ENCODE peak calls at places on chromosomes 6 and 20, in nine cellular contexts. E is IMR-90, T is mesendoderm, A is HCT116, X is HepG2, H is fibroblast of lung, S is GM23248, I is neuronal stem cell, L is H9. G is an unnamed sample.

GRCh38 chr6:20706293-20707165 is 172.3 kb downstream of the CDKAL1 start:
- DNase-seq in A (peak), S (peak), T (no peak), H (peak), E (peak), I (no peak), L (no peak), X (no peak), G (no peak)

GRCh38 chr6:15499591-15499990 is 163.2 kb downstream of the DTNBP1 start:
- DNase-seq in I (no peak), S (no peak), A (no peak), E (no peak), X (no peak), L (no peak), H (no peak), T (no peak), G (no peak)

GRCh38 chr6:26502169-26502568 is 2.1 kb downstream of the BTN1A1 start:
- DNase-seq in E (no peak), S (no peak), T (peak), L (no peak), H (no peak), I (no peak), X (peak), A (no peak), G (no peak)

GRCh38 chr6:139801571-139802321 is 427.3 kb upstream of the CITED2 start:
- DNase-seq in E (peak), H (peak), X (no peak), L (no peak), T (peak), S (peak), A (no peak), I (no peak), G (peak)

GRCh38 chr6:13709698-13710551 is 1.7 kb downstream of the RANBP9 start:
- DNase-seq in I (no peak), L (no peak), E (peak), H (peak), T (peak), A (no peak), X (peak), S (peak), G (peak)

GRCh38 chr20:44618318-44618731 is 33.2 kb downstream of the ADA start:
- DNase-seq in T (no peak), S (no peak), I (no peak), X (no peak), E (no peak), L (no peak), A (no peak), H (no peak), G (no peak)

GRCh38 chr6:109441069-109441816 is 719 bp downstream of the SMPD2 start:
- DNase-seq in L (peak), X (peak), H (peak), A (no peak), S (peak), I (peak), E (peak), T (peak), G (peak)

GRCh38 chr20:63737690-63737939 is 1.2 kb downstream of the LIME1 start:
- DNase-seq in S (no peak), L (no peak), H (no peak), A (no peak), I (no peak), T (no peak), X (peak), E (no peak), G (peak)

GRCh38 chr20:5996765-5997164 is 46.3 kb downstream of the MCM8 start:
- DNase-seq in A (no peak), H (no peak), L (no peak), I (no peak), T (peak), X (no peak), S (no peak), E (no peak), G (peak)

GRCh38 chr6:15953152-15953880 is 175.6 kb upstream of the MYLIP start:
- DNase-seq in E (no peak), L (no peak), T (peak), A (no peak), X (no peak), S (peak), H (no peak), I (no peak), G (peak)

GRCh38 chr6:121157913-121158312 is 176.4 kb downstream of the TBC1D32 start:
- DNase-seq in T (no peak), X (no peak), I (no peak), E (peak), A (no peak), L (no peak), S (peak), H (peak), G (no peak)

GRCh38 chr6:22036267-22036666 is 260.6 kb downstream of the PRL start:
- DNase-seq in H (peak), E (peak), S (no peak), L (peak), I (peak), T (peak), A (peak), X (peak), G (peak)

GRCh38 chr20:34529742-34530141 is 13.5 kb downstream of the DYNLRB1 start:
- DNase-seq in I (no peak), H (no peak), A (no peak), T (no peak), X (no peak), L (no peak), E (no peak), S (no peak), G (no peak)

GRCh38 chr20:63592661-63593060 is 18.6 kb upstream of the HELZ2 start:
- DNase-seq in T (no peak), E (no peak), L (no peak), I (no peak), S (no peak), A (no peak), H (no peak), X (no peak), G (no peak)

GRCh38 chr20:41340327-41341055 is at the start of gene LPIN3:
- DNase-seq in X (peak), I (peak), S (peak), L (peak), E (peak), T (peak), A (peak), H (peak), G (peak)

GRCh38 chr6:33661118-33661838 is 40.2 kb downstream of the ITPR3 start:
- DNase-seq in S (no peak), A (no peak), T (no peak), X (no peak), H (no peak), I (no peak), L (no peak), E (no peak), G (no peak)

GRCh38 chr20:21182832-21183563 is 57.1 kb downstream of the KIZ start:
- DNase-seq in T (no peak), A (no peak), X (no peak), I (no peak), H (peak), E (peak), S (peak), L (no peak), G (no peak)

GRCh38 chr6:155595264-155595663 is 139.6 kb upstream of the NOX3 start:
- DNase-seq in I (no peak), S (no peak), X (no peak), E (no peak), A (no peak), T (peak), L (no peak), H (no peak), G (no peak)

GRCh38 chr6:28751514-28751913 is 172.3 kb downstream of the TRIM27 start:
- DNase-seq in I (no peak), S (no peak), X (no peak), H (no peak), A (no peak), L (no peak), T (no peak), E (no peak), G (no peak)

GRCh38 chr20:18388860-18389259 is 78.0 kb downstream of the DZANK1 start:
- DNase-seq in E (peak), A (peak), L (no peak), X (peak), T (no peak), H (peak), S (peak), I (no peak), G (no peak)

GRCh38 chr6:145892026-145892425 is 72.1 kb downstream of the SHPRH start:
- DNase-seq in E (no peak), L (no peak), S (no peak), X (no peak), T (no peak), H (no peak), A (no peak), I (no peak), G (no peak)

GRCh38 chr20:59741073-59741472 is 136.7 kb downstream of the PHACTR3 start:
- DNase-seq in X (no peak), I (no peak), L (no peak), A (no peak), H (no peak), T (no peak), E (no peak), S (no peak), G (no peak)

GRCh38 chr20:14997791-14998190 is 660.4 kb upstream of the FLRT3 start:
- DNase-seq in I (no peak), X (no peak), L (no peak), E (no peak), A (no peak), S (peak), H (peak), T (peak), G (no peak)

GRCh38 chr6:34791164-34791841 is 580 bp upstream of the BLTP3A start:
- DNase-seq in X (peak), T (peak), L (peak), E (peak), I (peak), A (peak), S (peak), H (peak), G (peak)

GRCh38 chr20:50478162-50479036 is 31.8 kb upstream of the PTPN1 start:
- DNase-seq in T (peak), L (peak), I (peak), H (peak), X (peak), A (peak), E (peak), S (peak), G (peak)

GRCh38 chr6:138240476-138241245 is 22.4 kb upstream of the PBOV1 start:
- DNase-seq in S (no peak), H (peak), E (no peak), L (no peak), A (no peak), X (no peak), I (no peak), T (peak), G (no peak)

GRCh38 chr20:3786126-3786484 is 435 bp downstream of the CENPB start:
- DNase-seq in X (no peak), S (peak), A (no peak), H (peak), L (no peak), I (no peak), T (peak), E (peak), G (peak)

GRCh38 chr6:84243240-84243639 is 15.8 kb upstream of the CEP162 start:
- DNase-seq in T (no peak), A (no peak), L (no peak), S (peak), E (no peak), H (no peak), X (peak), I (no peak), G (no peak)

GRCh38 chr20:45104786-45105185 is 3.9 kb upstream of the KCNS1 start:
- DNase-seq in I (no peak), X (no peak), E (peak), H (peak), S (peak), A (no peak), T (no peak), L (no peak), G (no peak)

GRCh38 chr20:53657289-53657678 is 63.6 kb upstream of the ZNF217 start:
- DNase-seq in X (no peak), E (no peak), I (no peak), H (no peak), L (no peak), A (no peak), T (no peak), S (peak), G (no peak)

DNA sequence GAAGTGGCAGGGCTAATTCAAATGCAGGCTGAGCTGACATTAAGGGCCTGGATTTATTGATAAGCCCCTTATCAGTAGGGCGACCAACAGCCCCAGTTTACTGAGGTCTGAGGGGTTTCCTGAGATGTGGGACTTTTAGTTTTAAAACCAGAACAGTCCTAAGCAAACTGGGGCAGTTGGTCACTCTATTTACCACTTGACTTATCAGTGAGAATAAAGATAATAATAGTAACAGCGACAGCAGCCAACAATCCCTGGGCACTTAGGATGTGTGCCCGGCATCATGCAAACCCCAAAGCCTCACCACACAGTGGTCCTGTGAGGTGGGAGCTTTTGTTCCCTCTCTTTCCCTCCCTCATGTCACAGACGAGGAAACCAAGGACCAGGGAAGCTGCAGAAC is 27.6 kb downstream of the PREX1 start:
- DNase-seq in E (no peak), A (no peak), H (no peak), T (no peak), X (no peak), I (no peak), S (no peak), L (no peak), G (no peak)
- H3K4me2 ChIP-seq in E (no peak), A (no peak), H (no peak), T (no peak), X (no peak), I (no peak), S (no peak), L (no peak), G (no peak)

DNA sequence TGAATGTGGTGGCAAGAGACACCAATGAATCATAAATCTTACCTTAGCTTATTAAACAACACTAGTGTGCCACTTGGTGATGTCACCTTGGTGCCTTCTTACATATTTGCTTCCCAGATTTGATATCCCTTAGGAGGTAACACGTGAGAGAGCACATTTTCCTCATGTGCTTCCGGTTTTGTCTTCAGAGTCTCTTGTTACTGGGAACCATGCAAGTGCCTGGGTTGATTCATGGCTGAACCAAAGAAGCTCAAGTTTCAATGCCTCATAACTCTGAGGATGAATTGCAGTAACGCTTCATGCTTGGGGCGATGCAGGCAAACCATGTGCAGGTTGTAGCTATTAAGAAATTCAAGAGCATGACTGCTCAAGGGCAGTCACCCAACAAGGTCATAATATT is 84.4 kb downstream of the DCDC2 start:
- DNase-seq in I (no peak), H (peak), X (no peak), S (peak), L (no peak), E (peak), T (no peak), A (no peak), G (no peak)
- H3K4me2 ChIP-seq in I (no peak), H (no peak), X (no peak), S (no peak), L (no peak), E (no peak), T (no peak), A (no peak), G (no peak)

DNA sequence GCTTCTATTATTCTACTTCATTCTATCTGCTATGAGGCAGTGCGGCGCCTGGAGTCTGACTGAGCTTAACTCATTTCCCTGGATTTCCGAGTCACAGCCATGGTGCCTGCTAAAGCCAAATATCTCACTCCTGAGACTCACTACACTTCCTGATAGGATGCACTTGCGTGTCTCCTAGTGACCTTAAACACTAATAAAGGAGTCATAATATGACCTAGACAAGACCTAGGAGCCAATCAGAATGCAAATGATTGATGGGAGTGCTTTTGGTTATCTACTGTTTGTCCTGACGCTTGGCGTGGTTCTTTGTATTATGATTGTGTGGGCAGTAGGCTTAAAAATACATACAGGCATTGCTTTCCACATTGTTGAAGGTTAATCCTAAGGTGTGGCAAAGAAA is 161.2 kb upstream of the HEY2 start:
- DNase-seq in X (no peak), E (no peak), T (peak), A (no peak), L (no peak), S (peak), I (no peak), H (no peak), G (no peak)
- H3K4me2 ChIP-seq in X (no peak), E (no peak), T (no peak), A (no peak), L (no peak), S (no peak), I (no peak), H (no peak), G (no peak)

GRCh38 chr6:81856872-81857271 is 104.4 kb upstream of the TENT5A start:
- DNase-seq in H (no peak), S (no peak), A (no peak), I (no peak), L (no peak), T (no peak), E (no peak), X (no peak), G (no peak)
- H3K4me2 ChIP-seq in H (no peak), S (no peak), A (no peak), I (no peak), L (no peak), T (no peak), E (no peak), X (no peak), G (no peak)

DNA sequence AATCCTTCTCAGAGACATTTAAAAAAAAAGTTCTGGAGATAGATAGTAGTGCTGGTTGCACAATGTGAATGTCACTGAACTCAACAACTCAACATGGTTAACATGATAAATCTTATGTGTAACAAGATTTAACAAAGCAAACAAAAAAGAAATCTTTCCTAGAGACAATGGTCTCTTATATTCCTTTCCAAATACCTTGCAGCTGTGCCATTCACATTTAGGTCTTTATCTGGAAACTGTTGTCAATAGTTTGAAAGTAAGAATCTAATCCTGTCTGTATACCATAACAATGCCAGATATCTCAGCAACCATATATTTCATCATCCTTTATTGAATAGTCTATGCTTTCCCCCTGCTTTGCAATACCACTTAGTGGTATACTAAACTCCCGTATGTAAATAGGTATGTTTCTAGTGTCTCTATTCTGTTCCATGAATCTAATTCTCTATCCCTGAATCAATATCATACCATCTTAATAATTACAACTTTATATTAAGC is 2.1 kb downstream of the SERAC1 start:
- DNase-seq in I (no peak), A (no peak), T (no peak), S (no peak), X (peak), E (no peak), L (no peak), H (no peak), G (no peak)
- H3K4me2 ChIP-seq in I (no peak), A (no peak), T (no peak), S (no peak), X (no peak), E (no peak), L (no peak), H (no peak), G (no peak)

GRCh38 chr6:169816975-169817374 is 65.6 kb downstream of the ERMARD start:
- DNase-seq in H (no peak), X (no peak), L (no peak), T (no peak), S (no peak), I (no peak), A (no peak), E (no peak), G (no peak)
- H3K4me2 ChIP-seq in H (no peak), X (no peak), L (no peak), T (no peak), S (no peak), I (no peak), A (no peak), E (no peak), G (no peak)